ENCODE peak calls at places on chromosomes 12 and 14, in four cellular contexts. One of them, this sample, is unnamed.

GRCh38 chr12:123445388-123446344 is 9.2 kb upstream of the RILPL2 start:
- DNase-seq in SK-N-SH: no peak
- DNase-seq in K562: no peak
- DNase-seq in HCT116: no peak
- DNase-seq in this sample: no peak

GRCh38 chr12:103735291-103735690 is 105.7 kb downstream of the NT5DC3 start:
- DNase-seq in SK-N-SH: no peak
- DNase-seq in K562: no peak
- DNase-seq in HCT116: no peak
- DNase-seq in this sample: no peak

GRCh38 chr12:104426926-104427546 is 29.7 kb upstream of the CHST11 start:
- DNase-seq in K562: no peak
- DNase-seq in SK-N-SH: peak
- DNase-seq in HCT116: no peak
- DNase-seq in this sample: no peak

GRCh38 chr12:111413442-111414086 is 7.8 kb downstream of the SH2B3 start:
- DNase-seq in K562: no peak
- DNase-seq in HCT116: no peak
- DNase-seq in SK-N-SH: no peak
- DNase-seq in this sample: no peak

GRCh38 chr12:129629901-129630300 is 273.9 kb downstream of the TMEM132D start:
- DNase-seq in K562: no peak
- DNase-seq in HCT116: no peak
- DNase-seq in SK-N-SH: no peak
- DNase-seq in this sample: no peak

GRCh38 chr12:42482086-42482819 is 107.3 kb downstream of the PRICKLE1 start:
- DNase-seq in HCT116: no peak
- DNase-seq in K562: no peak
- DNase-seq in SK-N-SH: no peak
- DNase-seq in this sample: no peak

GRCh38 chr14:103165323-103165722 is 42.1 kb downstream of the TNFAIP2 start:
- DNase-seq in SK-N-SH: no peak
- DNase-seq in HCT116: no peak
- DNase-seq in K562: no peak
- DNase-seq in this sample: no peak

GRCh38 chr12:71240941-71241340 is 83.1 kb upstream of the TSPAN8 start:
- DNase-seq in SK-N-SH: no peak
- DNase-seq in K562: no peak
- DNase-seq in HCT116: no peak
- DNase-seq in this sample: no peak

GRCh38 chr12:55742719-55743130 is at the start of gene GDF11:
- DNase-seq in SK-N-SH: no peak
- DNase-seq in HCT116: no peak
- DNase-seq in K562: peak
- DNase-seq in this sample: no peak

GRCh38 chr14:101471723-101472517 is 89.4 kb upstream of the DIO3 start:
- DNase-seq in SK-N-SH: no peak
- DNase-seq in K562: no peak
- DNase-seq in HCT116: no peak
- DNase-seq in this sample: no peak

GRCh38 chr12:105706321-105706972 is 376.0 kb downstream of the C12orf75 start:
- DNase-seq in HCT116: no peak
- DNase-seq in SK-N-SH: no peak
- DNase-seq in K562: no peak
- DNase-seq in this sample: no peak

DNA sequence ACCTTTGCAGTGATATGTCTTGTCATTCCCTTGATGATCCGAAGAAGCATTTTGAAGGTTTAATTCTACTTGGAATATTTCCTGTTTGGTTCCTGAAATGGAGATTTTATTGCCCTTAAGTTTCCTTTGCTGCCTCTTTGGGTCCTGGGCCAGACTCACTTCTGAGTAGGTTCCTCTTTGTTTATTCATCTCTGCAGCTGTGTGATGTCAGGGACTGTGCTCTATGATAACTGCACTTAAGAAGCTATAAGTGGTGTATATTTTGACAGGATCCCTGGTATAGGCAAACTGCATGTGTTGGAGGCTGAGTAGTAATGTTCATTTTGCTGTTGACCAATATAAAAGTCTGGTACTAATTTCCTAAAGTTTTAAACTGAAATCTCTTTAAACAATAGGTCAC is at the start of gene KLRC4:
- DNase-seq in HCT116: peak
- DNase-seq in SK-N-SH: no peak
- DNase-seq in K562: peak
- DNase-seq in this sample: no peak
- TF ChIP-seq YY1 in HCT116: peak
- TF ChIP-seq YY1 in SK-N-SH: no peak
- TF ChIP-seq YY1 in K562: no peak
- TF ChIP-seq YY1 in this sample: no peak

DNA sequence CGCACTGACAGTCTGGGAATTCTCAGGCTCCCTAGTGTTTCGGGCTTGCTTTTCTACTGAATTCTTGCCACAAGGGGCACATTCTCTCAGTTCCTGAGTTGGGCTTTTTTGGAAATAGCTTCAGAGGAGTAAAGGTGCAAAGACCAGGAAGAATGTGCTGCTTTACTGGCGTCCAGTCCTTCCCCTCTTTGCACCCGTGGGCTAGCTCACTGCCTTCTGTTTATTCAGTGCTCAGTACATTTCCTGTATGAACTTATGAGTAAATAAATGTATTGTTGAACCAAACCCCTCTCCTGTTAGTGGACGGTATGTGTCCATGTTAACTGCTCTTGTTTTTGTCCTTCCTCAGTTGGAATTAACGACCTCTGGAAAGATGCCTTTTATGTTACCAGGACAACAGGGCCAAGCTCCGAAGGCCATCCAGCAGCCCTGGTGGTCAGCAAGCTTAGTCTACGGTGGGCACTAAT is 24.0 kb downstream of the GSG1 start:
- DNase-seq in HCT116: no peak
- DNase-seq in K562: no peak
- DNase-seq in SK-N-SH: no peak
- DNase-seq in this sample: no peak
- TF ChIP-seq YY1 in HCT116: no peak
- TF ChIP-seq YY1 in K562: no peak
- TF ChIP-seq YY1 in SK-N-SH: no peak
- TF ChIP-seq YY1 in this sample: no peak

GRCh38 chr14:60106341-60106740 is 14.6 kb downstream of the PCNX4 start:
- DNase-seq in SK-N-SH: no peak
- DNase-seq in K562: no peak
- DNase-seq in HCT116: no peak
- DNase-seq in this sample: no peak
- TF ChIP-seq YY1 in SK-N-SH: no peak
- TF ChIP-seq YY1 in K562: no peak
- TF ChIP-seq YY1 in HCT116: no peak
- TF ChIP-seq YY1 in this sample: no peak

GRCh38 chr12:119365451-119365850 is 30.9 kb downstream of the CCDC60 start:
- DNase-seq in SK-N-SH: no peak
- DNase-seq in HCT116: no peak
- DNase-seq in K562: no peak
- DNase-seq in this sample: no peak

GRCh38 chr12:119366007-119366406 is 31.5 kb downstream of the CCDC60 start:
- DNase-seq in K562: no peak
- DNase-seq in HCT116: no peak
- DNase-seq in SK-N-SH: no peak
- DNase-seq in this sample: no peak

GRCh38 chr12:119363490-119363889 is 29.0 kb downstream of the CCDC60 start:
- DNase-seq in K562: no peak
- DNase-seq in SK-N-SH: no peak
- DNase-seq in HCT116: no peak
- DNase-seq in this sample: no peak

DNA sequence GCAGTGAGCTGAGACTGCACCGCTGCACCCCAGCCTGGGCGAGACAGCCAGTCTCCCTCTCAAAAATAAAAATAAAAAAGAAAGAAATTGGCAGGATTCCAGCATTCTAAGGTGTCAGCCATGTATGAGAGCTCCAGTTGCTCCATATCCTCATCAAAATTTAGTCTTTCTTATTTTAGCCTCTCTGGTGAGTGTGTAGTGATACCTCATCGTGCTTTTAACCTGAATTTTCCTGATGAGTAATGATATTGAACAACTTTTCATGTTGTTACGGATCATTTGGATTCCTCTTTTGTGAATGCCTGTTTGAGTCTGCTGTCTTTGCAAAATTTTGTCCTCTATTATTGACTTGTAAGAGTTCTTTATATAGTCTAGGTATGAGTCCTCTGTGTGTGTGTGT is 28.5 kb downstream of the CCDC60 start:
- DNase-seq in K562: no peak
- DNase-seq in HCT116: no peak
- DNase-seq in SK-N-SH: no peak
- DNase-seq in this sample: no peak
- TF ChIP-seq YY1 in K562: no peak
- TF ChIP-seq YY1 in HCT116: no peak
- TF ChIP-seq YY1 in SK-N-SH: no peak
- TF ChIP-seq YY1 in this sample: no peak

DNA sequence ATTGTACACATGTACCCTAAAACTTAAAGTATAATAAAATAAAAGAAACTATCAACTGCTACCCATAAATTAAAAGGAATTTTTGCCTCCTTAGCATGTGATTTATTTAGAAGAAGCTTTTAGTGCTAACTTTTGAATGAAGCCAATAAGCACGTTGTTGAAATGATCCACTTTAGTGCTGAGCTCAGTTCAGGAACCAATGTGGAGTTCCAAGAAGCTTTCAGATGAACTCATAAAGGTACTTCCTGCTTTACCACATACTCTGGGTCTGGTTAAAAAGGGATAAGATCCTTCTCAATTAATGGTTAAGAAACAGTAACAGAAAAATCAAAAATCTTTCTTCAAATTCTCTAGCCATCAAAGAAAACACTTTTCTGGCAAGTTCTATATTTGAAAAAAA is 39.4 kb downstream of the TMTC1 start:
- DNase-seq in K562: no peak
- DNase-seq in SK-N-SH: no peak
- DNase-seq in HCT116: no peak
- DNase-seq in this sample: no peak
- TF ChIP-seq YY1 in K562: no peak
- TF ChIP-seq YY1 in SK-N-SH: no peak
- TF ChIP-seq YY1 in HCT116: no peak
- TF ChIP-seq YY1 in this sample: no peak

GRCh38 chr14:56796259-56796658 is 14.0 kb downstream of the OTX2 start:
- DNase-seq in HCT116: no peak
- DNase-seq in K562: no peak
- DNase-seq in SK-N-SH: no peak
- DNase-seq in this sample: no peak

GRCh38 chr14:56794088-56794556 is 16.2 kb downstream of the OTX2 start:
- DNase-seq in SK-N-SH: no peak
- DNase-seq in HCT116: no peak
- DNase-seq in K562: no peak
- DNase-seq in this sample: no peak

GRCh38 chr14:56797003-56797568 is 13.2 kb downstream of the OTX2 start:
- DNase-seq in HCT116: no peak
- DNase-seq in K562: no peak
- DNase-seq in SK-N-SH: no peak
- DNase-seq in this sample: no peak

GRCh38 chr14:56795284-56795622 is 15.0 kb downstream of the OTX2 start:
- DNase-seq in K562: no peak
- DNase-seq in SK-N-SH: no peak
- DNase-seq in HCT116: no peak
- DNase-seq in this sample: no peak

DNA sequence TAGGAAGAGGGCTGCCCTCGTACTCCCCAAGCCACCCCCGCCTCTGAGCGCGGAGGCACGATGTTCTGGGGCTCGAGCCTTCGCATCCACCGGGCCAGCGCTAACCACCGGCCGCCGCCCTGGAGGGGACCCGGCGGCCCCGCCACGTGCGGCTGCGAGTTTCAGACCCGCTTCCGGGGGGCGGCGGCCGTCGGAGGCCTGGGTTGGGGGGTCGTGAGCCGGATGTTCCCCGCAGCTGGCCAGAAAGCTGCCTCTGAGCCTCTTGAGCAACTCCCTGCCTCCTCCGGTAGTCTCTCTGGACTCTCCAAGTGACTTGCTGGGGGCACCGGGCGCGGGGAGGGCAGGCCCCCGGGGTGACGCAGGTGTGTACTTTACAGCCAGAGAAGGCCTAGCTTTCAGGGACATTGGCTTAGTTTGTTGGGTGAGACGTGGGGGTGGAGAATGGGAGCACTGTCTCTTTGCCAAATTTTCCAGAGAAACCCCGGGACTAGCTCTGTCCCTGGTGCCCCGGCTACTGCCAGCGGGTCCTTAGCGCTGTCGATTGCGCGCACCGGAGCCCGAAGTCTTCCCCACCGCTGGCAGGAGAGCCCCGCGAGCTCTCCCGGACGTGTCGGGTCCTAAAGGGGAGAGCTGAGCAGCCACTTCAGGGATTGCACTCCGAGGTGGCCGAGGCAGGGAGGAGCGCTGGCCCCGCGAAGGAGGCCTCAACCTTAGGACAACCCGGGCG is 15.6 kb downstream of the OTX2 start:
- DNase-seq in K562: no peak
- DNase-seq in SK-N-SH: no peak
- DNase-seq in HCT116: no peak
- DNase-seq in this sample: no peak
- TF ChIP-seq YY1 in K562: no peak
- TF ChIP-seq YY1 in SK-N-SH: no peak
- TF ChIP-seq YY1 in HCT116: no peak
- TF ChIP-seq YY1 in this sample: no peak

GRCh38 chr14:70027785-70028428 is 148.7 kb downstream of the SMOC1 start:
- DNase-seq in HCT116: peak
- DNase-seq in K562: peak
- DNase-seq in SK-N-SH: peak
- DNase-seq in this sample: no peak
- TF ChIP-seq YY1 in HCT116: no peak
- TF ChIP-seq YY1 in K562: no peak
- TF ChIP-seq YY1 in SK-N-SH: no peak
- TF ChIP-seq YY1 in this sample: peak

DNA sequence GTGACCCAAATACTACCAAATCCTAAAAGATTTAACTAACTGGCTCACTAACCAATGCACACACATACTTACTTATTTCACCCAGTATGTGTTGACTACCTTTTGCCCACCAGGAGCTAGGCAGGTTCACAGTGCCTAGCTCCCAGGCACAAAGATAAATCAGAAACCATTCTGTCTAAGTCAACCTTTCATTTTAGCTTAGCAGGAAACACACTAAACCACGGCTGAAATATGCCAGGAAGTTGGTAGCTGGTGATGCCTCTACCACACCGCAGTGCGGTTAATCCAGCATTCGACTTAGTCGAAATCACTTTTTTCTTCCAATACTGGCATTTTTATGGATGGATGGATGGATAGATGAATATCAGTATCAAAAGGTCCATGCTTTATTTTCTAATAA is 597.7 kb downstream of the DIO2 start:
- DNase-seq in K562: no peak
- DNase-seq in HCT116: no peak
- DNase-seq in SK-N-SH: no peak
- DNase-seq in this sample: no peak
- TF ChIP-seq YY1 in K562: no peak
- TF ChIP-seq YY1 in HCT116: no peak
- TF ChIP-seq YY1 in SK-N-SH: no peak
- TF ChIP-seq YY1 in this sample: no peak